ENCODE peak calls at places on chromosome 18, in four cellular contexts. U, L, O and F are unnamed samples. For H3K9me3 and H3K36me3, the result is how much of the 10 kb centered on the place peaks cover.

GRCh38 chr18:26419746-26420145 is 128.6 kb downstream of the KCTD1 start:
- DNase-seq in U (no peak), O (no peak), L (no peak), F (peak)

GRCh38 chr18:69282371-69282770 is 118.3 kb upstream of the DOK6 start:
- DNase-seq in L (no peak), O (no peak), U (no peak), F (no peak)

GRCh38 chr18:13258792-13259385 is 40.3 kb downstream of the LDLRAD4 start:
- DNase-seq in U (no peak), O (no peak), L (no peak), F (no peak)

GRCh38 chr18:10590412-10590811 is 64.6 kb downstream of the NAPG start:
- DNase-seq in O (no peak), U (no peak), L (no peak), F (no peak)

GRCh38 chr18:67731853-67732252 is 215.3 kb upstream of the DSEL start:
- DNase-seq in U (no peak), O (no peak), L (no peak), F (no peak)

GRCh38 chr18:54134053-54134452 is 90.4 kb downstream of the MBD2 start:
- DNase-seq in U (no peak), O (no peak), L (no peak), F (no peak)

GRCh38 chr18:54904521-54904920 is 54.7 kb downstream of the CCDC68 start:
- DNase-seq in O (no peak), L (no peak), U (no peak), F (no peak)

GRCh38 chr18:58513615-58514014 is 115.3 kb downstream of the ALPK2 start:
- DNase-seq in O (no peak), U (no peak), L (no peak), F (no peak)

GRCh38 chr18:63120541-63121059 is 199.0 kb downstream of the BCL2 start:
- DNase-seq in L (no peak), O (no peak), U (no peak), F (no peak)

GRCh38 chr18:74083071-74083954 is 64.3 kb downstream of the FBXO15 start:
- DNase-seq in U (no peak), L (no peak), O (no peak), F (peak)

GRCh38 chr18:77087391-77088141 is 45.0 kb downstream of the MBP start:
- DNase-seq in U (no peak), O (no peak), L (no peak), F (peak)

GRCh38 chr18:34223164-34223892 is 1.4 kb downstream of the NOL4 start:
- DNase-seq in U (peak), O (no peak), L (no peak), F (no peak)

GRCh38 chr18:44342167-44342566 is 338.5 kb upstream of the SETBP1 start:
- DNase-seq in O (no peak), L (no peak), U (no peak), F (no peak)

GRCh38 chr18:10293966-10294365 is 160.5 kb upstream of the APCDD1 start:
- DNase-seq in U (no peak), O (no peak), L (no peak), F (no peak)

GRCh38 chr18:31825772-31826171 is 65.1 kb upstream of the SLC25A52 start:
- DNase-seq in O (no peak), L (peak), U (no peak), F (no peak)

GRCh38 chr18:56574827-56575226 is 63.6 kb downstream of the TXNL1 start:
- DNase-seq in U (no peak), O (no peak), L (no peak), F (peak)

GRCh38 chr18:76496200-76496890 is 1.3 kb upstream of the ZNF516 start:
- DNase-seq in U (peak), O (no peak), L (peak), F (peak)

GRCh38 chr18:49655266-49656097 is 93.6 kb downstream of the LIPG start:
- DNase-seq in U (no peak), O (no peak), L (no peak), F (no peak)

GRCh38 chr18:76395609-76396008 is 99.4 kb downstream of the ZNF516 start:
- DNase-seq in U (no peak), O (no peak), L (no peak), F (no peak)

GRCh38 chr18:63073481-63073880 is 246.1 kb downstream of the BCL2 start:
- DNase-seq in L (peak), U (no peak), O (no peak), F (no peak)

GRCh38 chr18:50813353-50813752 is 6.5 kb downstream of the MRO start:
- DNase-seq in L (no peak), U (no peak), O (no peak), F (no peak)

GRCh38 chr18:58177886-58178470 is 134.0 kb downstream of the NEDD4L start:
- DNase-seq in O (no peak), L (no peak), U (no peak), F (no peak)

GRCh38 chr18:65941482-65941881 is 190.7 kb downstream of the CDH7 start:
- DNase-seq in O (no peak), U (no peak), L (no peak), F (no peak)

GRCh38 chr18:75408554-75409506 is 18.7 kb downstream of the SMIM21 start:
- DNase-seq in L (no peak), U (no peak), O (no peak), F (no peak)

GRCh38 chr18:42929857-42930256 is 185.6 kb downstream of the RIT2 start:
- DNase-seq in O (no peak), U (no peak), L (no peak), F (no peak)

GRCh38 chr18:32209685-32210445 is 20.0 kb downstream of the MEP1B start:
- DNase-seq in O (no peak), U (no peak), L (no peak), F (no peak)

GRCh38 chr18:54181856-54182612 is 42.4 kb downstream of the MBD2 start:
- DNase-seq in U (no peak), L (no peak), O (no peak), F (no peak)

GRCh38 chr18:67518566-67518965 is 2.0 kb upstream of the DSEL start:
- DNase-seq in U (no peak), L (no peak), O (no peak), F (no peak)

GRCh38 chr18:14969507-14969906 is 221.5 kb downstream of the ANKRD30B start:
- DNase-seq in L (no peak), O (no peak), U (no peak), F (no peak)

GRCh38 chr18:14974576-14974975 is 226.6 kb downstream of the ANKRD30B start:
- DNase-seq in O (no peak), U (no peak), L (no peak), F (no peak)

GRCh38 chr18:14970027-14970426 is 222.1 kb downstream of the ANKRD30B start:
- DNase-seq in L (no peak), O (no peak), U (no peak), F (no peak)

GRCh38 chr18:14974088-14974487 is 226.1 kb downstream of the ANKRD30B start:
- DNase-seq in L (no peak), U (no peak), O (no peak), F (no peak)

GRCh38 chr18:14971461-14972185 is 223.7 kb downstream of the ANKRD30B start:
- DNase-seq in L (no peak), O (no peak), U (no peak), F (no peak)
- H3K9me3 ChIP-seq in L (under half), O (under half), U (under half), F (under half)

GRCh38 chr18:6001867-6002266 is 106.5 kb upstream of the TMEM200C start:
- DNase-seq in L (no peak), O (no peak), U (no peak), F (no peak)
- H3K36me3 ChIP-seq in L (under half), O (under half), U (under half), F (under half)

GRCh38 chr18:78672862-78673446 is 306.7 kb upstream of the SALL3 start:
- DNase-seq in O (no peak), L (no peak), U (no peak), F (no peak)

GRCh38 chr18:78675231-78675630 is 304.4 kb upstream of the SALL3 start:
- DNase-seq in L (no peak), O (no peak), U (no peak), F (no peak)

GRCh38 chr18:78671551-78671950 is 308.1 kb upstream of the SALL3 start:
- DNase-seq in U (no peak), L (no peak), O (no peak), F (no peak)

GRCh38 chr18:78670778-78671405 is 308.7 kb upstream of the SALL3 start:
- DNase-seq in O (no peak), L (no peak), U (no peak), F (no peak)

GRCh38 chr18:78673516-78674321 is 305.9 kb upstream of the SALL3 start:
- DNase-seq in L (no peak), U (no peak), O (no peak), F (no peak)
- H3K9me3 ChIP-seq in L (under half), U (under half), O (under half), F (under half)

GRCh38 chr18:8744038-8744437 is 38.7 kb downstream of the MTCL1 start:
- DNase-seq in O (no peak), L (no peak), U (no peak), F (no peak)
- H3K36me3 ChIP-seq in O (under half), L (under half), U (under half), F (under half)

GRCh38 chr18:78665644-78666043 is 314.0 kb upstream of the SALL3 start:
- DNase-seq in L (no peak), U (no peak), O (no peak), F (no peak)

GRCh38 chr18:78662879-78663278 is 316.7 kb upstream of the SALL3 start:
- DNase-seq in O (no peak), U (no peak), L (no peak), F (no peak)

GRCh38 chr18:78666666-78667335 is 312.8 kb upstream of the SALL3 start:
- DNase-seq in U (no peak), O (no peak), L (no peak), F (no peak)

GRCh38 chr18:78664048-78664447 is 315.6 kb upstream of the SALL3 start:
- DNase-seq in U (no peak), L (no peak), O (no peak), F (no peak)

DNA sequence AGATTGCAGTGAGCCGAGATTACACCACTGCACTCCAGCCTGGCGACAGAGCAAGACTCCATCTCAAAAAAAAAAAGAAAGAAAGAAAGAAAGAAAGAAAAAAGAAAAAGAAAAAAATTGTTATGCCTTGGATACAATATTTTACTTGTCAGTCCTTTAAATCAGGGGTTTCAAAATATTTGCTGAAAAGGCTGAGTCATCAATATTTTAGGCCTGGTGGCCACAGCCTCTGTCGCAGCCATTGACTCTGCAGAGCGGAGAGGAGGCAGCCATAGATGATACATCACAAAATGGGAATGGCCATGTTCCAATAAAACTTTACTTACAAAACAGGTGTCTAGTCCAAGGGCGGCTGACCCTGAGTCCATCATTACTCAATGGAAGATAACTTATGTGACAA is 314.8 kb upstream of the SALL3 start:
- DNase-seq in O (no peak), U (no peak), L (no peak), F (no peak)
- H3K9me3 ChIP-seq in O (under half), U (under half), L (under half), F (under half)

GRCh38 chr18:3458952-3459853 is 9.2 kb downstream of the TGIF1 start:
- DNase-seq in O (no peak), U (no peak), L (no peak), F (no peak)

GRCh38 chr18:3463052-3463451 is 13.1 kb downstream of the TGIF1 start:
- DNase-seq in L (no peak), O (no peak), U (no peak), F (no peak)

GRCh38 chr18:3461704-3462103 is 11.7 kb downstream of the TGIF1 start:
- DNase-seq in O (no peak), U (no peak), L (no peak), F (no peak)

GRCh38 chr18:3458378-3458777 is 8.4 kb downstream of the TGIF1 start:
- DNase-seq in O (no peak), L (no peak), U (no peak), F (no peak)

DNA sequence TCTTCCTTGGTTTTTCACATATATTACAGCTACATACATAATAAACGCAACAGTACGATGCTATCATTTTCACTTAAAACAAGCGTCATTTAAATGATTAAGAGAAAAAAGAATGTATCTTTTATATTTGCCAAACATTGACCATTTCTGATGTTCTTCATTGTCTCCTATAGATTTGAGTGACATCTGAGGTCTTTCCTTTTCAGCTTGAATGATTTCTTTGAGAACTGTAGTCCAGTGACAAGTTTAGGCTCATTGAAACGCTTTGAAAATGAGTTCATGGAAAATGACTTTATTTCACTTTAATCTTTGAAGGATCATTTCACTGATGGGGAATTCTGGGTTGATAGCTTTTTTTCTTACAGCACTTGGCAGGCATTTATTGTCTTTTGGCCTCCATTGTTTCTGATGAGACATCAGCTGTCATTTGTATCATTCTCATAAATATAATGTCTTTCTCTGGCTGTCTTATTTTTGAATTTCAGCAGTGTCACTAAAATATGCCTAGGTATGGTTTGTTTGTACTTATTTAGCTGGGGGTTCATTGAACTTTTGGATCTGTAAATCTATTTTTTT is 10.9 kb downstream of the TGIF1 start:
- DNase-seq in L (no peak), O (no peak), U (no peak), F (no peak)
- H3K36me3 ChIP-seq in L (under half), O (under half), U (under half), F (under half)

GRCh38 chr18:35282353-35282752 is 7.7 kb downstream of the ZSCAN30 start:
- DNase-seq in L (no peak), O (no peak), U (no peak), F (peak)

GRCh38 chr18:35278969-35279368 is 11.1 kb downstream of the ZSCAN30 start:
- DNase-seq in U (no peak), O (no peak), L (no peak), F (no peak)

GRCh38 chr18:35277633-35278032 is 12.4 kb downstream of the ZSCAN30 start:
- DNase-seq in O (no peak), L (no peak), U (no peak), F (no peak)

GRCh38 chr18:35276276-35276675 is 13.8 kb downstream of the ZSCAN30 start:
- DNase-seq in L (no peak), U (no peak), O (no peak), F (no peak)

DNA sequence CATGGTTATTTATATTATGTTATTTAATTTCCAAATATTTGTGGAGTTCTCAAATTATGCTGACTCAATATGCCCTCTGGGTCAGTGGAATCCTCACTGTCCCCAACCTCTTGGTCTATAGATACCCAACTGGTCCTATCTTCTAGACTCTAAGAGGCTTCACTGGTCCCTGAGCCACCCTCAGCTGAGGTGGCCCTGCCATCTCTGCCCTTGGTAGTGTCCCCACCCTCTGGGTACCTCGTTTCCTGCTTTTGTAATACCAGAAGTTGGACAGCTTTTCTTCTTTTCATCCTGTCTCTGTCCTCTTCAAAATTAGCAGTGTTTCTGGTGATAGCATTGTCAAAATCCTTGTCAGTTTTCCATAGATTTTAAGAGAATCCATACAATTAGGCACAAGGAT is 11.9 kb downstream of the ZSCAN30 start:
- DNase-seq in U (no peak), L (no peak), O (no peak), F (no peak)
- H3K9me3 ChIP-seq in U (under half), L (under half), O (under half), F (under half)

DNA sequence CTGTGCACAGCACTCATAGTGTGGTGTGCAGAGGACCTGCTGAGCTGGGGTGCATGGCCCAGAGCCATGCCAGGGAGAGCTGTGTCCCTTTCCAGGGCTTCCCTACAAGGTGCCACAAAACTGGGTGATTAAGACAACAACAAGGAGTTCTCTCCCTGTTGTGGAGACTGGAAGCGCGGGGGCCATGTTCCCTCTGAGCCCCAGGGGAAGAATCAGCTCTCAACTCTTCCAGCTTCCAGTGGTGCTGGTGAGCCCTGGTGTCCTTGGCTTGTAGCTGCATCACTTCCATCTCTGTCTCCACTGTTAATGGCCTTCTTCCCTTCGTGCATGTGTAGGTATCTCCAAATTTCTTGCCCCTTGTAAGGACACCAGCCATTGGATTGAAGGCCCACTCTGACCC is 73.3 kb downstream of the CABLES1 start:
- DNase-seq in O (no peak), U (no peak), L (no peak), F (no peak)
- H3K36me3 ChIP-seq in O (under half), U (under half), L (under half), F (under half)

GRCh38 chr18:8412117-8412516 is 197.1 kb upstream of the RAB12 start:
- DNase-seq in O (no peak), U (no peak), L (no peak), F (no peak)

GRCh38 chr18:8413189-8413588 is 196.0 kb upstream of the RAB12 start:
- DNase-seq in U (no peak), L (no peak), O (no peak), F (no peak)

GRCh38 chr18:8409151-8409550 is 200.1 kb upstream of the RAB12 start:
- DNase-seq in U (no peak), O (no peak), L (no peak), F (no peak)

GRCh38 chr18:8413751-8414150 is 195.5 kb upstream of the RAB12 start:
- DNase-seq in U (no peak), O (no peak), L (no peak), F (no peak)

GRCh38 chr18:8411492-8411891 is 197.7 kb upstream of the RAB12 start:
- DNase-seq in O (no peak), U (no peak), L (no peak), F (no peak)
- H3K9me3 ChIP-seq in O (under half), U (under half), L (under half), F (under half)

GRCh38 chr18:47844828-47845227 is 85.6 kb downstream of the SMAD2 start:
- DNase-seq in U (no peak), L (no peak), O (no peak), F (no peak)
- H3K36me3 ChIP-seq in U (under half), L (under half), O (under half), F (under half)